ENCODE peak calls at places on chromosomes 7 and 10, in five cellular contexts. U, E, N, G and B are unnamed samples.

GRCh38 chr10:3095373-3096139 is 28.2 kb downstream of the PFKP start:
- DNase-seq in G (no peak), E (peak; percentile 75), U (no peak), N (peak; percentile 77), B (peak; percentile 54)

GRCh38 chr10:3485287-3485686 is 299.7 kb downstream of the KLF6 start:
- DNase-seq in N (no peak), G (no peak), U (no peak), E (no peak), B (no peak)

GRCh38 chr7:38686888-38687287 is 55.7 kb upstream of the AMPH start:
- DNase-seq in G (no peak), U (no peak), E (no peak), N (no peak), B (no peak)

GRCh38 chr7:16223963-16224707 is 197.2 kb downstream of the CRPPA start:
- DNase-seq in N (peak; percentile 11), E (no peak), U (no peak), G (no peak), B (peak; percentile 19)

GRCh38 chr10:86953747-86954680 is 3.4 kb downstream of the MMRN2 start:
- DNase-seq in U (peak; percentile 82), G (no peak), E (peak; percentile 56), N (no peak), B (no peak)

GRCh38 chr7:150909192-150909591 is 56.9 kb downstream of the AOC1 start:
- DNase-seq in E (no peak), G (no peak), N (peak; percentile 26), U (no peak), B (peak; percentile 37)

GRCh38 chr7:34162676-34163075 is 257.3 kb downstream of the BMPER start:
- DNase-seq in E (no peak), N (no peak), U (no peak), G (peak; percentile 85), B (no peak)

GRCh38 chr7:43921423-43921822 is 4.8 kb upstream of the UBE2D4 start:
- DNase-seq in U (no peak), G (no peak), E (no peak), N (no peak), B (no peak)

GRCh38 chr10:89470628-89471027 is 56.3 kb downstream of the IFIT5 start:
- DNase-seq in N (no peak), E (no peak), U (no peak), G (no peak), B (no peak)

GRCh38 chr7:50649259-50649885 is 84.2 kb upstream of the DDC start:
- DNase-seq in N (no peak), E (no peak), U (no peak), G (no peak), B (no peak)

GRCh38 chr7:2164156-2164555 is 68.6 kb downstream of the MAD1L1 start:
- DNase-seq in N (no peak), G (no peak), U (no peak), E (no peak), B (no peak)

GRCh38 chr10:73875139-73875475 is 752 bp upstream of the CAMK2G start:
- DNase-seq in E (no peak), N (peak; percentile 41), G (no peak), U (no peak), B (no peak)

GRCh38 chr7:98878365-98879197 is at the start of gene TRRAP:
- DNase-seq in G (peak; percentile 59), E (peak; percentile 54), U (peak; percentile 83), N (peak; percentile 78), B (peak; percentile 83)

GRCh38 chr10:33363112-33363511 is 28.6 kb upstream of the NRP1 start:
- DNase-seq in E (no peak), N (no peak), U (no peak), G (no peak), B (no peak)

GRCh38 chr7:87984088-87984487 is 50.0 kb downstream of the ADAM22 start:
- DNase-seq in U (no peak), N (no peak), E (no peak), G (no peak), B (no peak)

GRCh38 chr7:30681262-30682130 is 760 bp downstream of the CRHR2 start:
- DNase-seq in G (no peak), N (no peak), U (no peak), E (no peak), B (peak; percentile 10)

GRCh38 chr7:116327751-116328150 is 117.4 kb downstream of the TES start:
- DNase-seq in N (no peak), E (no peak), U (no peak), G (no peak), B (no peak)

GRCh38 chr7:91191771-91192170 is 72.5 kb upstream of the FZD1 start:
- DNase-seq in N (no peak), E (peak; percentile 31), G (no peak), U (no peak), B (no peak)

GRCh38 chr10:1107679-1108078 is 51.5 kb downstream of the WDR37 start:
- DNase-seq in G (peak; percentile 29), N (no peak), U (no peak), E (no peak), B (no peak)

GRCh38 chr10:35896011-35896410 is 253.9 kb upstream of the FZD8 start:
- DNase-seq in G (no peak), E (no peak), U (no peak), N (no peak), B (no peak)

GRCh38 chr7:120583835-120584586 is 273.9 kb downstream of the TSPAN12 start:
- DNase-seq in E (no peak), U (no peak), N (no peak), G (no peak), B (no peak)

GRCh38 chr7:105493928-105494325 is 28.1 kb downstream of the PUS7 start:
- DNase-seq in E (no peak), G (no peak), U (no peak), N (no peak), B (no peak)

GRCh38 chr7:12722136-12722535 is 34.7 kb downstream of the ARL4A start:
- DNase-seq in E (no peak), U (no peak), G (no peak), N (no peak), B (no peak)

GRCh38 chr7:107939472-107940145 is 48.6 kb downstream of the DLD start:
- DNase-seq in E (no peak), G (no peak), N (no peak), U (peak; percentile 70), B (no peak)

GRCh38 chr10:28677889-28678686 is 767 bp downstream of the BAMBI start:
- DNase-seq in E (no peak), N (no peak), G (no peak), U (peak; percentile 56), B (peak; percentile 37)

GRCh38 chr7:157813053-157813452 is 476.2 kb downstream of the DNAJB6 start:
- DNase-seq in G (no peak), U (no peak), N (no peak), E (no peak), B (no peak)

GRCh38 chr7:36131499-36131898 is 21.6 kb upstream of the EEPD1 start:
- DNase-seq in G (no peak), E (no peak), N (no peak), U (no peak), B (no peak)

GRCh38 chr10:42304341-42304740 is 334.0 kb downstream of the ZNF33B start:
- DNase-seq in N (no peak), U (no peak), G (no peak), E (no peak), B (no peak)

GRCh38 chr10:78777466-78778256 is 291.1 kb upstream of the ZMIZ1 start:
- DNase-seq in E (peak; percentile 88), N (no peak), U (peak; percentile 83), G (no peak), B (no peak)

GRCh38 chr10:108629843-108630242 is 1293.5 kb downstream of the XPNPEP1 start:
- DNase-seq in G (no peak), E (no peak), U (no peak), N (no peak), B (no peak)

GRCh38 chr10:88088441-88089340 is 225.3 kb downstream of the PTEN start:
- DNase-seq in G (no peak), E (peak; percentile 9), N (no peak), U (no peak), B (no peak)

GRCh38 chr10:96017227-96017687 is 26.1 kb upstream of the CCNJ start:
- DNase-seq in N (peak; percentile 53), E (peak; percentile 31), U (no peak), G (peak; percentile 29), B (peak; percentile 14)